ENCODE peak calls at places on chromosomes 2 and 18, in five cellular contexts. B is IMR-90, M is fibroblast of lung, V is heart right ventricle, L is esophagus squamous epithelium. H is an unnamed sample. For H3K4me1, the result is how much of the 10 kb centered on the place peaks cover.

GRCh38 chr2:24210106-24210455 is 35.2 kb downstream of the FAM228A start:
- DNase-seq in B (no peak), M (no peak), V (no peak), L (no peak), H (no peak)

GRCh38 chr18:42086288-42086687 is 131.3 kb downstream of the PIK3C3 start:
- DNase-seq in B (peak), M (peak), V (no peak), L (no peak), H (no peak)

GRCh38 chr2:11863513-11864328 is 117.3 kb downstream of the LPIN1 start:
- DNase-seq in B (peak), M (peak), V (peak), L (peak), H (peak)

GRCh38 chr2:234496442-234496834 is 443 bp downstream of the ARL4C start:
- DNase-seq in B (no peak), M (peak), V (peak), L (no peak), H (no peak)

GRCh38 chr2:183037660-183038340 is 457 bp downstream of the NCKAP1 start:
- DNase-seq in B (no peak), M (peak), V (no peak), L (no peak), H (peak)

GRCh38 chr18:11324956-11325873 is 175.8 kb upstream of the PIEZO2 start:
- DNase-seq in B (peak), M (peak), V (no peak), L (no peak), H (no peak)

GRCh38 chr2:168300460-168300859 is 53.1 kb upstream of the STK39 start:
- DNase-seq in B (no peak), M (peak), V (no peak), L (no peak), H (no peak)

GRCh38 chr2:129915303-129915840 is 64.1 kb upstream of the RAB6C start:
- DNase-seq in B (no peak), M (no peak), V (no peak), L (no peak), H (no peak)

GRCh38 chr2:37654932-37655331 is 16.5 kb downstream of the CDC42EP3 start:
- DNase-seq in B (no peak), M (peak), V (no peak), L (no peak), H (no peak)

GRCh38 chr2:62596061-62596658 is 90.2 kb upstream of the TMEM17 start:
- DNase-seq in B (peak), M (peak), V (no peak), L (no peak), H (no peak)

GRCh38 chr2:939936-940620 is 10.6 kb upstream of the SNTG2 start:
- DNase-seq in B (no peak), M (no peak), V (no peak), L (no peak), H (no peak)

GRCh38 chr18:59220164-59220783 is 316 bp downstream of the GRP start:
- DNase-seq in B (no peak), M (no peak), V (no peak), L (no peak), H (no peak)

GRCh38 chr2:179272406-179273192 is 8.0 kb upstream of the SESTD1 start:
- DNase-seq in B (peak), M (peak), V (no peak), L (no peak), H (no peak)

GRCh38 chr18:61085751-61086150 is 247.5 kb upstream of the CDH20 start:
- DNase-seq in B (no peak), M (no peak), V (no peak), L (no peak), H (no peak)

GRCh38 chr2:219495531-219496122 is 3.1 kb upstream of the GMPPA start:
- DNase-seq in B (peak), M (peak), V (peak), L (no peak), H (peak)

GRCh38 chr2:240926516-240927389 is 20.6 kb downstream of the CROCC2 start:
- DNase-seq in B (peak), M (peak), V (peak), L (no peak), H (peak)

GRCh38 chr2:234072454-234072853 is 22.0 kb downstream of the SPP2 start:
- DNase-seq in B (no peak), M (no peak), V (no peak), L (no peak), H (no peak)

GRCh38 chr2:159149786-159150185 is 136.7 kb downstream of the WDSUB1 start:
- DNase-seq in B (no peak), M (no peak), V (no peak), L (no peak), H (no peak)
- H3K4me1 ChIP-seq in B (under half), M (under half), V (half or more), L (under half), H (half or more)

GRCh38 chr2:133171396-133172004 is 396.8 kb downstream of the NCKAP5 start:
- DNase-seq in B (peak), M (peak), V (no peak), L (no peak), H (no peak)
- TF ChIP-seq CTCF in B (peak), M (peak), V (no peak), L (peak), H (peak)

GRCh38 chr2:39595116-39595515 is 70.6 kb upstream of the TMEM178A start:
- DNase-seq in B (no peak), M (no peak), V (no peak), L (no peak), H (no peak)
- H3K4me3 ChIP-seq in B (no peak), M (no peak), V (no peak), L (no peak), H (no peak)

DNA sequence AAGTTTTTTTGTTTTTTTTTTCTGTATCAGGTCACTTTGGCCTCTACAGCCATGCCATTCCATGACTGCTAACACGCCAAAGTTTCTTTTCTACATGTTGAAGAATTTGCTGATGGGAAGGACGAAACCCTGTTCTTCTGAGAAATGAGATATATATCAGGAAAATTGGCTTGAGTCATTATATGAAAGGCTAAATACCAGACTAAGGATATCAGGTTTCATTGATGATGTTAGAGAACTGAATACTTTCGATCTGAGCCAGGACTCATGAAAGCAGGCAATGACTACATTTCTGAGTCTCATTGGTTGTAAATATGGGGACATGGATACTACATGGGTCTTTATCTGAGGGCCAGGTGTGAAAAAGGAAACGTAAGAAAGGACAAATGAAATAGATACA is 181.4 kb downstream of the OSR1 start:
- DNase-seq in B (peak), M (peak), V (no peak), L (no peak), H (no peak)
- H3K4me1 ChIP-seq in B (under half), M (under half), V (under half), L (under half), H (under half)

GRCh38 chr18:22627506-22627905 is 209.8 kb upstream of the CTAGE1 start:
- DNase-seq in B (no peak), M (no peak), V (no peak), L (no peak), H (no peak)
- TF ChIP-seq CTCF in B (no peak), M (no peak), V (no peak), L (no peak), H (no peak)

DNA sequence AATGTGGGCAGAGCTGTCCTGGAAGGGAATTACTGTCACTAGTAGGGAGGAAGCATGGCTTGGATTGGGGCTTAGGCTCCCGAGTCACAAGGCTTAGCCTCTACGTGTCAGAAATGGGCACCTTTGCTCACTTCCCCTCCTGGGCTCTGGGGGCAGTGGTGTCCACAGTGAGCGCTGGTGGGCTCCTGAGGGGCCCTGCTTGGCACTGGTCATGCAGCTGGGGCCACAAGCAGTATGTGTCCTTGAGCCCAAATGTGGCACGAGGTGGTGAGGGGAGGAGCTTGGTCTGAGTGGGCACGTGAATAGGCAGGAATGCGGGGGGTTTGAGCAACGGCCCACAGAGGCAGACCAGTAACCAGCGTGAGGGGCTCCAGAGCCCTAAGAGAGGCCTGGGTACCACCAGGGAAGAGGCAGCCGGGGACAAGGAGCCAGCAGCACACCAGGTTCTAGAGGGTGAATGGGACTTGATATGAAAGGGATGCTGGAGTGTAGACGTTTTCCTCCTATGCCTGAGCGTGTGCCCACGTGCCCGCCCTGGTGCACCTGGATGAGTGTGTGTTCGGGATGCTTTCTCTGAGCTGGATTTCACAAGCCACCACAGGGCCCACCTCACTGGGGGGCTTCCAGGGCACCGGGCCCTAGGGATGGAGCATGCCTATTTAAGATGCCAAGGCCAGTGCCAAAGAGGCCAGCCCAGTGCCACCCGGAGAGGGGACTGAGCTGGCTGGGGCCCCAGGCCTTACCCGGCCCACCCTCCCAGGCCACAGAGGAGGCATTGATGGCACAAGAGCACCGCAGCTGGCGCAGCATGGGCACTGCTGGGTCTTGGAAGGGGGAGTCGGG is 22.8 kb upstream of the PTMA start:
- DNase-seq in B (no peak), M (no peak), V (no peak), L (no peak), H (no peak)
- H3K4me3 ChIP-seq in B (no peak), M (no peak), V (no peak), L (no peak), H (no peak)

GRCh38 chr18:55403555-55403954 is 184.4 kb downstream of the TCF4 start:
- DNase-seq in B (no peak), M (no peak), V (no peak), L (no peak), H (no peak)
- H3K4me1 ChIP-seq in B (under half), M (under half), V (half or more), L (under half), H (half or more)

GRCh38 chr2:212249451-212249850 is 289.2 kb downstream of the ERBB4 start:
- DNase-seq in B (peak), M (peak), V (no peak), L (no peak), H (no peak)
- TF ChIP-seq CTCF in B (peak), M (peak), V (no peak), L (no peak), H (peak)

DNA sequence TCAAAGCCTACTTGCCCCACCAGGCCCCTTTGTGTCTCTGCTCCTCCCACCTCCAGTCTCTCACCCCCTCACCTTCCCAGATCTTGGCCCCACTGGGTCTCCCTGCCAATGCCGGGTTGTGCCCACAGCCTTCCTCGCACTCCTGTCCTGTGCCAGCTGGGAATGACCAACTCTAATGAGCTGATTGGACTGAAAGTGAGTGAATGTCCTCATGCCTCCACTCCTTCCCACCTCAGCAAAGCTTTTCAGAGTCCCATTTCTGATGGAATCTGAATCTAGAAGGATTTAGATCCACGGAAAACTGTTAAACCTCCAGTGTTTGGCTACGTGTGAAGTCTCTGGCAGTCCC is 104.1 kb downstream of the RTN4 start:
- DNase-seq in B (no peak), M (no peak), V (no peak), L (no peak), H (no peak)
- H3K4me3 ChIP-seq in B (no peak), M (no peak), V (no peak), L (no peak), H (no peak)

H was measured in left ventricle myocardium inferior.